ENCODE peak calls at places on chromosome 21, in seven cellular contexts. L, U, F, Q, Z, N and A are unnamed samples.

GRCh38 chr21:37614351-37614875 is 247.8 kb downstream of the DYRK1A start:
- DNase-seq in Z (no peak), L (no peak), Q (no peak), N (no peak), F (no peak), U (no peak), A (no peak)

GRCh38 chr21:34889287-34889536 is 159.9 kb downstream of the RUNX1 start:
- DNase-seq in N (no peak), F (no peak), L (peak; percentile 22), Z (peak; percentile 25), Q (peak; percentile 78), U (peak; percentile 77), A (no peak)

GRCh38 chr21:45981154-45981606 is 390 bp upstream of the COL6A1 start:
- DNase-seq in U (peak; percentile 94), F (peak; percentile 50), N (peak; percentile 37), L (peak; percentile 93), Z (peak; percentile 31), Q (peak; percentile 88), A (peak; percentile 84)

GRCh38 chr21:44969965-44970755 is 30.3 kb downstream of the SLX9 start:
- DNase-seq in Q (peak; percentile 29), Z (no peak), U (no peak), F (no peak), L (peak; percentile 65), N (no peak), A (no peak)

GRCh38 chr21:15964181-15964855 is 234.5 kb downstream of the USP25 start:
- DNase-seq in F (no peak), N (no peak), Q (no peak), Z (no peak), L (no peak), U (no peak), A (no peak)

GRCh38 chr21:20822559-20823133 is 175.6 kb upstream of the NCAM2 start:
- DNase-seq in Q (no peak), Z (no peak), F (no peak), L (no peak), N (no peak), U (no peak), A (no peak)

GRCh38 chr21:30434033-30434631 is 4.1 kb downstream of the KRTAP13-4 start:
- DNase-seq in L (peak; percentile 6), Z (no peak), N (no peak), U (no peak), Q (peak; percentile 9), F (peak; percentile 0), A (no peak)

GRCh38 chr21:41283211-41283818 is 33.3 kb upstream of the FAM3B start:
- DNase-seq in Q (peak; percentile 88), L (peak; percentile 68), F (peak; percentile 54), N (peak; percentile 34), Z (no peak), U (no peak), A (no peak)

GRCh38 chr21:46111193-46111571 is 13.3 kb downstream of the COL6A2 start:
- DNase-seq in N (peak; percentile 9), F (no peak), Z (no peak), L (no peak), Q (no peak), U (no peak), A (peak; percentile 10)

GRCh38 chr21:30579351-30579750 is 10.8 kb downstream of the KRTAP22-2 start:
- DNase-seq in Q (no peak), Z (no peak), L (no peak), F (no peak), U (no peak), N (no peak), A (no peak)

GRCh38 chr21:45226540-45227326 is 61.0 kb downstream of the POFUT2 start:
- DNase-seq in F (no peak), U (no peak), N (no peak), Q (peak; percentile 36), Z (no peak), L (no peak), A (no peak)

GRCh38 chr21:29192999-29193563 is 62.6 kb downstream of the MAP3K7CL start:
- DNase-seq in L (no peak), U (no peak), Z (no peak), Q (no peak), N (no peak), F (no peak), A (no peak)